ENCODE peak calls at places on chromosomes 5 and 9, in six cellular contexts. I is NB4, O is Peyer's patch, Z is H54, J is body of pancreas, E is IMR-90. R is an unnamed sample.

GRCh38 chr9:98162638-98163037 is 29.8 kb downstream of the CORO2A start:
- DNase-seq in I (no peak), O (peak; percentile 37), Z (no peak), J (no peak), E (no peak), R (no peak)

GRCh38 chr5:114434396-114435219 is 72.7 kb downstream of the KCNN2 start:
- DNase-seq in I (no peak), O (no peak), Z (no peak), J (no peak), E (peak; percentile 22), R (no peak)

GRCh38 chr9:20788526-20789421 is 104.7 kb downstream of the FOCAD start:
- DNase-seq in I (no peak), O (no peak), Z (no peak), J (no peak), E (no peak), R (no peak)

GRCh38 chr9:124306098-124306735 is 48.5 kb downstream of the NEK6 start:
- DNase-seq in I (peak; percentile 74), O (no peak), Z (peak; percentile 97), J (no peak), E (peak; percentile 96), R (peak; percentile 28)

GRCh38 chr9:23477908-23478307 is 348.1 kb downstream of the ELAVL2 start:
- DNase-seq in I (no peak), O (no peak), Z (no peak), J (no peak), E (no peak), R (no peak)

GRCh38 chr9:100308965-100309564 is 43.7 kb downstream of the TEX10 start:
- DNase-seq in I (no peak), O (no peak), Z (no peak), J (no peak), E (peak; percentile 85), R (no peak)

GRCh38 chr9:88319936-88320747 is 68.1 kb upstream of the SPIN1 start:
- DNase-seq in I (peak; percentile 38), O (no peak), Z (no peak), J (no peak), E (peak; percentile 46), R (no peak)

GRCh38 chr5:60639544-60639943 is 60.4 kb downstream of the DEPDC1B start:
- DNase-seq in I (no peak), O (no peak), Z (no peak), J (no peak), E (no peak), R (no peak)

GRCh38 chr9:133710661-133711427 is 27.3 kb downstream of the SARDH start:
- DNase-seq in I (no peak), O (no peak), Z (no peak), J (no peak), E (no peak), R (no peak)

GRCh38 chr5:59810041-59810440 is 83.5 kb downstream of the PDE4D start:
- DNase-seq in I (peak; percentile 81), O (peak; percentile 84), Z (no peak), J (peak; percentile 70), E (peak; percentile 71), R (peak; percentile 81)

GRCh38 chr9:113164536-113165300 is 13.9 kb downstream of the SLC31A2 start:
- DNase-seq in I (no peak), O (no peak), Z (no peak), J (peak; percentile 33), E (peak; percentile 58), R (peak; percentile 42)

GRCh38 chr9:18611946-18612345 is 138.0 kb downstream of the ADAMTSL1 start:
- DNase-seq in I (no peak), O (no peak), Z (no peak), J (no peak), E (no peak), R (no peak)

GRCh38 chr5:1860949-1861348 is 21.8 kb downstream of the IRX4 start:
- DNase-seq in I (no peak), O (no peak), Z (no peak), J (no peak), E (no peak), R (no peak)

GRCh38 chr5:2196989-2197531 is 314.3 kb upstream of the IRX4 start:
- DNase-seq in I (no peak), O (no peak), Z (no peak), J (no peak), E (no peak), R (no peak)

GRCh38 chr5:154084255-154084654 is 45.5 kb downstream of the MFAP3 start:
- DNase-seq in I (no peak), O (no peak), Z (no peak), J (no peak), E (no peak), R (no peak)

GRCh38 chr5:111461261-111461671 is 51.1 kb downstream of the STARD4 start:
- DNase-seq in I (no peak), O (no peak), Z (no peak), J (no peak), E (peak; percentile 25), R (no peak)

GRCh38 chr5:133912951-133913350 is 55.5 kb downstream of the C5orf15 start:
- DNase-seq in I (no peak), O (no peak), Z (no peak), J (no peak), E (no peak), R (no peak)

GRCh38 chr5:1172007-1172581 is 29.3 kb upstream of the SLC6A19 start:
- DNase-seq in I (no peak), O (no peak), Z (no peak), J (no peak), E (no peak), R (no peak)

GRCh38 chr9:95726756-95727155 is 148.7 kb upstream of the ERCC6L2 start:
- DNase-seq in I (peak; percentile 58), O (no peak), Z (peak; percentile 87), J (no peak), E (peak; percentile 59), R (peak; percentile 26)

GRCh38 chr9:87285183-87285582 is 212.5 kb upstream of the DAPK1 start:
- DNase-seq in I (no peak), O (no peak), Z (no peak), J (peak; percentile 31), E (peak; percentile 23), R (no peak)

GRCh38 chr5:2902742-2903297 is 151.3 kb upstream of the IRX2 start:
- DNase-seq in I (no peak), O (no peak), Z (no peak), J (no peak), E (no peak), R (no peak)

GRCh38 chr5:123094919-123095693 is 6.1 kb downstream of the PRDM6 start:
- DNase-seq in I (no peak), O (no peak), Z (no peak), J (no peak), E (peak; percentile 18), R (no peak)

GRCh38 chr9:135941288-135941995 is 19.7 kb downstream of the UBAC1 start:
- DNase-seq in I (no peak), O (no peak), Z (no peak), J (no peak), E (no peak), R (no peak)

GRCh38 chr9:136418182-136419091 is 8.0 kb downstream of the PMPCA start:
- DNase-seq in I (no peak), O (no peak), Z (no peak), J (no peak), E (no peak), R (no peak)

GRCh38 chr5:133750856-133751255 is 138.5 kb upstream of the FSTL4 start:
- DNase-seq in I (no peak), O (no peak), Z (no peak), J (no peak), E (no peak), R (no peak)

GRCh38 chr5:56951131-56951945 is 585 bp downstream of the MIER3 start:
- DNase-seq in I (peak; percentile 72), O (peak; percentile 50), Z (peak; percentile 23), J (peak; percentile 7), E (no peak), R (peak; percentile 58)

GRCh38 chr5:78648359-78649219 is at the start of gene LHFPL2:
- DNase-seq in I (peak; percentile 72), O (peak; percentile 79), Z (no peak), J (peak; percentile 83), E (peak; percentile 68), R (peak; percentile 73)

GRCh38 chr5:78650562-78650930 is 2.0 kb upstream of the LHFPL2 start:
- DNase-seq in I (no peak), O (no peak), Z (no peak), J (no peak), E (no peak), R (no peak)

GRCh38 chr5:78647838-78648358 is 674 bp downstream of the LHFPL2 start:
- DNase-seq in I (no peak), O (peak; percentile 70), Z (no peak), J (peak; percentile 75), E (peak; percentile 54), R (no peak)

GRCh38 chr5:78649816-78650561 is 1.4 kb upstream of the LHFPL2 start:
- DNase-seq in I (no peak), O (no peak), Z (no peak), J (no peak), E (peak; percentile 84), R (no peak)

GRCh38 chr5:78649220-78649700 is 688 bp upstream of the LHFPL2 start:
- DNase-seq in I (no peak), O (no peak), Z (no peak), J (no peak), E (no peak), R (no peak)
- TF ChIP-seq POLR2A in I (no peak), O (no peak), Z (no peak), J (no peak), E (no peak), R (no peak)

GRCh38 chr9:37906312-37907239 is 2.6 kb upstream of the SLC25A51 start:
- DNase-seq in I (no peak), O (no peak), Z (no peak), J (no peak), E (no peak), R (peak; percentile 48)

GRCh38 chr9:37910271-37910670 is 6.3 kb upstream of the SLC25A51 start:
- DNase-seq in I (no peak), O (no peak), Z (no peak), J (no peak), E (no peak), R (no peak)

GRCh38 chr9:37908283-37908682 is 4.4 kb upstream of the SLC25A51 start:
- DNase-seq in I (no peak), O (no peak), Z (no peak), J (no peak), E (no peak), R (no peak)

GRCh38 chr9:37909326-37909725 is 5.4 kb upstream of the SLC25A51 start:
- DNase-seq in I (no peak), O (no peak), Z (no peak), J (no peak), E (no peak), R (no peak)

GRCh38 chr9:37908698-37909186 is 4.8 kb upstream of the SLC25A51 start:
- DNase-seq in I (peak; percentile 84), O (no peak), Z (no peak), J (peak; percentile 85), E (peak; percentile 42), R (no peak)
- TF ChIP-seq POLR2A in I (no peak), O (no peak), Z (no peak), J (no peak), E (no peak), R (no peak)

GRCh38 chr5:135564305-135564704 is 14.5 kb downstream of the CXCL14 start:
- DNase-seq in I (no peak), O (no peak), Z (no peak), J (no peak), E (no peak), R (no peak)
- TF ChIP-seq POLR2A in I (no peak), O (no peak), Z (no peak), J (no peak), E (no peak), R (no peak)

GRCh38 chr5:128083033-128083810 is at the start of gene SLC12A2:
- DNase-seq in I (peak; percentile 91), O (peak; percentile 96), Z (peak; percentile 80), J (peak; percentile 95), E (peak; percentile 96), R (peak; percentile 89)
- TF ChIP-seq POLR2A in I (no peak), O (peak; percentile 94), Z (peak; percentile 76), J (peak; percentile 89), E (peak; percentile 89), R (peak; percentile 55)